ENCODE peak calls at places on chromosome 5, in seven cellular contexts. One of them, this sample, is unnamed.

GRCh38 chr5:15009420-15009819 is 137.8 kb upstream of the ANKH start:
- DNase-seq in H9: no peak
- DNase-seq in trophoblast cell: no peak
- DNase-seq in IMR-90: peak; percentile 69
- DNase-seq in neuronal stem cell: no peak
- DNase-seq in H1: no peak
- DNase-seq in mesenchymal stem cell: peak; percentile 72
- DNase-seq in this sample: no peak

GRCh38 chr5:78735834-78736463 is 87.4 kb upstream of the LHFPL2 start:
- DNase-seq in IMR-90: no peak
- DNase-seq in neuronal stem cell: no peak
- DNase-seq in H9: no peak
- DNase-seq in H1: no peak
- DNase-seq in mesenchymal stem cell: no peak
- DNase-seq in trophoblast cell: no peak
- DNase-seq in this sample: no peak

GRCh38 chr5:139382781-139383180 is 316 bp downstream of the SLC23A1 start:
- DNase-seq in H9: no peak
- DNase-seq in IMR-90: no peak
- DNase-seq in mesenchymal stem cell: no peak
- DNase-seq in trophoblast cell: no peak
- DNase-seq in neuronal stem cell: no peak
- DNase-seq in H1: no peak
- DNase-seq in this sample: no peak

GRCh38 chr5:179879003-179879689 is 20.5 kb upstream of the MRNIP start:
- DNase-seq in IMR-90: no peak
- DNase-seq in neuronal stem cell: no peak
- DNase-seq in mesenchymal stem cell: no peak
- DNase-seq in trophoblast cell: no peak
- DNase-seq in H9: no peak
- DNase-seq in H1: no peak
- DNase-seq in this sample: no peak

GRCh38 chr5:87095787-87096186 is 171.9 kb upstream of the RASA1 start:
- DNase-seq in IMR-90: no peak
- DNase-seq in mesenchymal stem cell: no peak
- DNase-seq in trophoblast cell: no peak
- DNase-seq in H9: no peak
- DNase-seq in neuronal stem cell: no peak
- DNase-seq in H1: no peak
- DNase-seq in this sample: no peak

GRCh38 chr5:155539958-155540595 is 526.5 kb downstream of the KIF4B start:
- DNase-seq in trophoblast cell: no peak
- DNase-seq in mesenchymal stem cell: no peak
- DNase-seq in neuronal stem cell: no peak
- DNase-seq in H9: no peak
- DNase-seq in IMR-90: no peak
- DNase-seq in H1: no peak
- DNase-seq in this sample: no peak

GRCh38 chr5:139807647-139808030 is 12.0 kb downstream of the PSD2 start:
- DNase-seq in mesenchymal stem cell: no peak
- DNase-seq in IMR-90: no peak
- DNase-seq in neuronal stem cell: no peak
- DNase-seq in H9: no peak
- DNase-seq in H1: no peak
- DNase-seq in trophoblast cell: no peak
- DNase-seq in this sample: no peak

GRCh38 chr5:128409401-128409800 is 128.6 kb downstream of the FBN2 start:
- DNase-seq in H9: no peak
- DNase-seq in H1: no peak
- DNase-seq in neuronal stem cell: no peak
- DNase-seq in mesenchymal stem cell: peak; percentile 28
- DNase-seq in trophoblast cell: no peak
- DNase-seq in IMR-90: no peak
- DNase-seq in this sample: peak; percentile 67

GRCh38 chr5:179152144-179152895 is 92.1 kb downstream of the ZNF354C start:
- DNase-seq in mesenchymal stem cell: no peak
- DNase-seq in trophoblast cell: no peak
- DNase-seq in H9: no peak
- DNase-seq in neuronal stem cell: no peak
- DNase-seq in IMR-90: no peak
- DNase-seq in H1: peak; percentile 30
- DNase-seq in this sample: no peak

GRCh38 chr5:38465702-38466443 is 90.6 kb downstream of the LIFR start:
- DNase-seq in trophoblast cell: no peak
- DNase-seq in IMR-90: no peak
- DNase-seq in neuronal stem cell: no peak
- DNase-seq in H1: no peak
- DNase-seq in mesenchymal stem cell: no peak
- DNase-seq in H9: no peak
- DNase-seq in this sample: no peak
- H3K9ac ChIP-seq in trophoblast cell: no peak overlapping the region
- H3K9ac ChIP-seq in IMR-90: no peak overlapping the region
- H3K9ac ChIP-seq in neuronal stem cell: no peak overlapping the region
- H3K9ac ChIP-seq in H1: no peak overlapping the region
- H3K9ac ChIP-seq in mesenchymal stem cell: no peak overlapping the region
- H3K9ac ChIP-seq in H9: no peak overlapping the region
- H3K9ac ChIP-seq in this sample: no peak overlapping the region

DNA sequence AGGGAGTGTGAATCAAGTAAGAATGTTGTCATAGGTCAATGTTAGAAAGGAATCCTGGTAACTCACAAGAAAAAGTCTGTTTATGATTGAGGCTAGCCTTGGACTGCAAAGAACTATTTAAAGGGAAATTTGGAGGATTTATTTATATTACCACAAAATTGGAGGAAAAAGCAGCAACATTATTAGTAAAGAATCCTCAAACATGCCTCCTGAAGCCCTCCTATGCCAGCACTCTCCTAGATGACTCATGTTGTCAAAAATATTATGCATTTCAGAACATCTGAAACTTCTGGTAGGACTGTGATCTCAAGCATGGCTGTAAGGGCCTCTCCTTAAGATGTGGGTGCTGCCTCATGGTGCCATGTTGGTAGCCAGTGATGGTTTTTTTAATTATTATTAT is 628.5 kb downstream of the CHSY3 start:
- DNase-seq in H1: no peak
- DNase-seq in mesenchymal stem cell: no peak
- DNase-seq in neuronal stem cell: no peak
- DNase-seq in IMR-90: no peak
- DNase-seq in trophoblast cell: no peak
- DNase-seq in H9: no peak
- DNase-seq in this sample: no peak
- H3K4ac ChIP-seq in H1: no peak overlapping the region
- H3K4ac ChIP-seq in mesenchymal stem cell: no peak overlapping the region
- H3K4ac ChIP-seq in neuronal stem cell: no peak overlapping the region
- H3K4ac ChIP-seq in IMR-90: no peak overlapping the region
- H3K4ac ChIP-seq in trophoblast cell: no peak overlapping the region
- H3K4ac ChIP-seq in H9: no peak overlapping the region
- H3K4ac ChIP-seq in this sample: no peak overlapping the region

DNA sequence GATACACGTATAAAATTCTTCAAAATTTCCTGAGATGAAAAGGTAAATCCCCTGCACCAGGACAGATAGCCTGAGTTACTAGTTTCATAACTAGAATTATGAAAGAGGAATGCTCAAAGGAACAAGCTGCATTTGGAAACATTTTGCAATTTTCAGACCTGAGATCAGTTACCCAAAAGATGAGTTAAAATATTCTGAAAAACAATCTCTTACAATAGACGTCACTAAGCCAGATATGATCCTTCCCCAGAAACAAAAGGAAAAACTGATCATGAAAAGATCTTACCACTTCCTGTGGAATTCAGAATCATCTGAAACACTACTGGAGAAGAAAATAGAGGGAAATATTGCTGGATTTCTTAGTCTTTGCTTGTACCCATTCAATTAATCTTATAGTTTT is 204.7 kb downstream of the ARRDC3 start:
- DNase-seq in mesenchymal stem cell: no peak
- DNase-seq in neuronal stem cell: no peak
- DNase-seq in trophoblast cell: no peak
- DNase-seq in H9: no peak
- DNase-seq in H1: no peak
- DNase-seq in IMR-90: peak; percentile 64
- DNase-seq in this sample: no peak
- H3K9ac ChIP-seq in mesenchymal stem cell: peak overlapping the region; percentile 74
- H3K9ac ChIP-seq in neuronal stem cell: no peak overlapping the region
- H3K9ac ChIP-seq in trophoblast cell: no peak overlapping the region
- H3K9ac ChIP-seq in H9: no peak overlapping the region
- H3K9ac ChIP-seq in H1: no peak overlapping the region
- H3K9ac ChIP-seq in IMR-90: no peak overlapping the region
- H3K9ac ChIP-seq in this sample: no peak overlapping the region

DNA sequence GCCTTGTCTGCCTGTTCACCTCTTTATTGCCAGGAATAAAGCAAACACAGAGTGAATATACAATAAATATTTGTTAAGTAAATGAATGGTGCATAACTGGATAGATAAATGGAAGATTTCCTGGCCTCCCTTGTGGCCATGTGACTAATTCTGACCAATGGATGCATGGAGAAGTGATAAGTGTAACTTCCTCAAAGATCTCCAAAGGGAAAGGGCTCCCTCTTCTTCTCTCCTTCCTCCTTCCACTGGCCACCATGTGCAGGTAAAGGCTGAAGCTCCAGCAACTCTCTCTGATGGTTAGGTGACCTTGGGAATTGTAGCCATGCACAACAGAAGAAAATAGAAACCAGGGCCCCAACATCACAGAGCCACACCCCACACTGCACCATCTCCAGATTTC is 174.4 kb downstream of the EBF1 start:
- DNase-seq in trophoblast cell: no peak
- DNase-seq in H9: no peak
- DNase-seq in mesenchymal stem cell: no peak
- DNase-seq in IMR-90: no peak
- DNase-seq in neuronal stem cell: no peak
- DNase-seq in H1: no peak
- DNase-seq in this sample: no peak
- H3K4ac ChIP-seq in trophoblast cell: no peak overlapping the region
- H3K4ac ChIP-seq in H9: no peak overlapping the region
- H3K4ac ChIP-seq in mesenchymal stem cell: no peak overlapping the region
- H3K4ac ChIP-seq in IMR-90: no peak overlapping the region
- H3K4ac ChIP-seq in neuronal stem cell: no peak overlapping the region
- H3K4ac ChIP-seq in H1: no peak overlapping the region
- H3K4ac ChIP-seq in this sample: no peak overlapping the region

GRCh38 chr5:48192-48591 is 43.8 kb upstream of the PLEKHG4B start:
- DNase-seq in H1: no peak
- DNase-seq in IMR-90: no peak
- DNase-seq in H9: peak; percentile 36
- DNase-seq in trophoblast cell: peak; percentile 23
- DNase-seq in neuronal stem cell: no peak
- DNase-seq in mesenchymal stem cell: no peak
- DNase-seq in this sample: no peak
- H3K9ac ChIP-seq in H1: no peak overlapping the region
- H3K9ac ChIP-seq in IMR-90: no peak overlapping the region
- H3K9ac ChIP-seq in H9: no peak overlapping the region
- H3K9ac ChIP-seq in trophoblast cell: no peak overlapping the region
- H3K9ac ChIP-seq in neuronal stem cell: peak overlapping the region; percentile 39
- H3K9ac ChIP-seq in mesenchymal stem cell: no peak overlapping the region
- H3K9ac ChIP-seq in this sample: no peak overlapping the region

GRCh38 chr5:117665121-117665520 is 1090.5 kb upstream of the SEMA6A start:
- DNase-seq in neuronal stem cell: no peak
- DNase-seq in IMR-90: no peak
- DNase-seq in H1: no peak
- DNase-seq in mesenchymal stem cell: no peak
- DNase-seq in H9: no peak
- DNase-seq in trophoblast cell: no peak
- DNase-seq in this sample: no peak

DNA sequence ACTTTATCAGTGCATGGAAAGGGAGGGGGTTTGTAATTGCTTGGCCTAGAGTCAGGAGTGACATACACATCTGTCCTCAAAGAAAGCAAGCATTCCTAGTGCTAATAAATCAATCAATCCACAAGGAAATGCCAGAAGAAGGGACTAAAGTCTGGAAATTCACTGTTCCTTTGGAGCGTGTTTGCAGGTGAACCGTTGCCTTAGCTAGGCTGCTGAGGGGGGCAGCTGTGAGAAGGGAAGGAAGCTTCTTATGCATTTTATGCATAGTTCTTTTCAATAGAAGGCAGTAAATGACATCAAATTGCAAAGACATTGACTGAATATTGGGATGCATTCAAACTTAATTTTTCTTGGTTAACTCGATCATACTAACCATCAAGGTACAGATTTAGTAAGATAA is 1092.5 kb upstream of the SEMA6A start:
- DNase-seq in H9: peak; percentile 33
- DNase-seq in trophoblast cell: no peak
- DNase-seq in mesenchymal stem cell: no peak
- DNase-seq in neuronal stem cell: no peak
- DNase-seq in H1: no peak
- DNase-seq in IMR-90: no peak
- DNase-seq in this sample: peak; percentile 9
- H3K4ac ChIP-seq in H9: no peak overlapping the region
- H3K4ac ChIP-seq in trophoblast cell: no peak overlapping the region
- H3K4ac ChIP-seq in mesenchymal stem cell: no peak overlapping the region
- H3K4ac ChIP-seq in neuronal stem cell: no peak overlapping the region
- H3K4ac ChIP-seq in H1: no peak overlapping the region
- H3K4ac ChIP-seq in IMR-90: no peak overlapping the region
- H3K4ac ChIP-seq in this sample: no peak overlapping the region

DNA sequence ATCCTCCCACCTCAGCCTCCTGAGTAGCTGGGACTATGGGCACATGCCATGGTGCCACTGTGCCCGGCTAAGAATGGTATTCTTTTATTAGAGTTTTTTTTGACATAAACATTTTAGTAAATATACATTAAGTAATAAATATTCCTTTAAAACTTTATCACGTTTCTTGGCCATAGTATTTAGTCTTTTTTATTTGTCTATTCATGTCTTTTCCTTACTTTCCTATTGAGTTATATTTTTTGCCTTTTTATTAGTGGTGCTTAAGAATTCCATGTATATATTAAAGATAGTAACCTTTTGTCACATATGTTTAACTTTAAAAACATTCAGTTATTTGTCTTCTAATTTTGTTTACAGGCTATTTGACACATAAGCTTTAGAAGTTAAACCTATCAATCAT is 73.4 kb downstream of the MARCHF3 start:
- DNase-seq in H1: no peak
- DNase-seq in IMR-90: no peak
- DNase-seq in neuronal stem cell: no peak
- DNase-seq in mesenchymal stem cell: no peak
- DNase-seq in H9: no peak
- DNase-seq in trophoblast cell: no peak
- DNase-seq in this sample: no peak
- H3K9ac ChIP-seq in H1: no peak overlapping the region
- H3K9ac ChIP-seq in IMR-90: no peak overlapping the region
- H3K9ac ChIP-seq in neuronal stem cell: no peak overlapping the region
- H3K9ac ChIP-seq in mesenchymal stem cell: no peak overlapping the region
- H3K9ac ChIP-seq in H9: no peak overlapping the region
- H3K9ac ChIP-seq in trophoblast cell: no peak overlapping the region
- H3K9ac ChIP-seq in this sample: no peak overlapping the region

GRCh38 chr5:39588176-39588575 is 163.4 kb upstream of the DAB2 start:
- DNase-seq in mesenchymal stem cell: no peak
- DNase-seq in H1: no peak
- DNase-seq in H9: no peak
- DNase-seq in neuronal stem cell: no peak
- DNase-seq in IMR-90: no peak
- DNase-seq in trophoblast cell: no peak
- DNase-seq in this sample: no peak

GRCh38 chr5:39584921-39585320 is 160.1 kb upstream of the DAB2 start:
- DNase-seq in neuronal stem cell: no peak
- DNase-seq in IMR-90: peak; percentile 21
- DNase-seq in mesenchymal stem cell: no peak
- DNase-seq in trophoblast cell: peak; percentile 4
- DNase-seq in H9: no peak
- DNase-seq in H1: no peak
- DNase-seq in this sample: no peak

GRCh38 chr5:39580702-39581498 is 156.1 kb upstream of the DAB2 start:
- DNase-seq in mesenchymal stem cell: peak; percentile 49
- DNase-seq in H1: no peak
- DNase-seq in trophoblast cell: no peak
- DNase-seq in neuronal stem cell: no peak
- DNase-seq in H9: no peak
- DNase-seq in IMR-90: peak; percentile 37
- DNase-seq in this sample: no peak

GRCh38 chr5:39587675-39588074 is 162.9 kb upstream of the DAB2 start:
- DNase-seq in H9: no peak
- DNase-seq in neuronal stem cell: no peak
- DNase-seq in IMR-90: no peak
- DNase-seq in trophoblast cell: no peak
- DNase-seq in H1: no peak
- DNase-seq in mesenchymal stem cell: no peak
- DNase-seq in this sample: no peak

GRCh38 chr5:39586185-39586584 is 161.4 kb upstream of the DAB2 start:
- DNase-seq in mesenchymal stem cell: no peak
- DNase-seq in H9: no peak
- DNase-seq in neuronal stem cell: no peak
- DNase-seq in H1: no peak
- DNase-seq in IMR-90: no peak
- DNase-seq in trophoblast cell: no peak
- DNase-seq in this sample: no peak
- H3K4ac ChIP-seq in mesenchymal stem cell: no peak overlapping the region
- H3K4ac ChIP-seq in H9: no peak overlapping the region
- H3K4ac ChIP-seq in neuronal stem cell: no peak overlapping the region
- H3K4ac ChIP-seq in H1: no peak overlapping the region
- H3K4ac ChIP-seq in IMR-90: no peak overlapping the region
- H3K4ac ChIP-seq in trophoblast cell: no peak overlapping the region
- H3K4ac ChIP-seq in this sample: no peak overlapping the region